ENCODE peak calls at places on chromosomes 4 and X, in six cellular contexts. F is PC-3, M is GM23248, Q is GM23338, G is HCT116, K is MM.1S. T is an unnamed sample. For H3K27me3, the result is how much of the 10 kb centered on the place peaks cover.

GRCh38 chrX:18674417-18674787 is 2.5 kb upstream of the RS1 start:
- DNase-seq in M (no peak), G (no peak), K (no peak), F (no peak), Q (peak), T (peak)

GRCh38 chr4:183936574-183937335 is 31.6 kb downstream of the STOX2 start:
- DNase-seq in K (no peak), F (no peak), M (no peak), G (no peak), Q (no peak), T (no peak)

GRCh38 chr4:190018201-190018920 is 8.7 kb downstream of the FRG2 start:
- DNase-seq in M (no peak), G (no peak), Q (peak), F (no peak), K (no peak), T (no peak)

GRCh38 chr4:87843936-87844335 is 11.2 kb downstream of the MEPE start:
- DNase-seq in G (no peak), M (peak), K (peak), F (peak), Q (no peak), T (no peak)

GRCh38 chr4:127124919-127125318 is 507.8 kb upstream of the INTU start:
- DNase-seq in K (no peak), M (peak), Q (peak), F (peak), G (no peak), T (no peak)

GRCh38 chrX:40468033-40468979 is 112.5 kb upstream of the ATP6AP2 start:
- DNase-seq in F (peak), G (peak), K (peak), M (peak), Q (peak), T (peak)

GRCh38 chrX:110021180-110022022 is 18.5 kb downstream of the TMEM164 start:
- DNase-seq in F (no peak), Q (no peak), G (no peak), M (peak), K (no peak), T (no peak)

GRCh38 chrX:50697691-50698090 is 116.3 kb downstream of the SHROOM4 start:
- DNase-seq in G (no peak), M (peak), Q (peak), F (peak), K (no peak), T (no peak)

GRCh38 chrX:9700555-9700954 is 65.1 kb downstream of the GPR143 start:
- DNase-seq in K (no peak), Q (peak), F (no peak), M (no peak), G (no peak), T (no peak)

GRCh38 chr4:133812236-133812635 is 389.4 kb downstream of the PABPC4L start:
- DNase-seq in M (no peak), K (no peak), Q (no peak), G (no peak), F (no peak), T (no peak)

GRCh38 chrX:9339603-9340569 is 125.0 kb upstream of the TBL1X start:
- DNase-seq in Q (no peak), M (peak), G (no peak), F (no peak), K (peak), T (no peak)

GRCh38 chr4:83231620-83232056 is 53.0 kb downstream of the COQ2 start:
- DNase-seq in M (peak), K (peak), Q (no peak), F (peak), G (no peak), T (no peak)

GRCh38 chr4:70559216-70559830 is 32.7 kb upstream of the AMBN start:
- DNase-seq in K (peak), F (peak), M (peak), Q (peak), G (peak), T (peak)

GRCh38 chr4:147735413-147736301 is 3.8 kb downstream of the ARHGAP10 start:
- DNase-seq in Q (no peak), G (no peak), K (peak), F (peak), M (peak), T (no peak)

GRCh38 chr4:1839306-1839705 is 16.6 kb downstream of the LETM1 start:
- DNase-seq in G (no peak), M (no peak), F (no peak), Q (no peak), K (no peak), T (no peak)

GRCh38 chr4:161577604-161578301 is 586.0 kb downstream of the FSTL5 start:
- DNase-seq in K (no peak), M (peak), G (no peak), Q (no peak), F (peak), T (no peak)

GRCh38 chr4:152149734-152150133 is 386.2 kb downstream of the FBXW7 start:
- DNase-seq in M (no peak), K (no peak), F (no peak), G (no peak), Q (no peak), T (no peak)
- H3K27ac ChIP-seq in M (no peak), K (no peak), F (no peak), G (no peak), Q (no peak), T (no peak)

DNA sequence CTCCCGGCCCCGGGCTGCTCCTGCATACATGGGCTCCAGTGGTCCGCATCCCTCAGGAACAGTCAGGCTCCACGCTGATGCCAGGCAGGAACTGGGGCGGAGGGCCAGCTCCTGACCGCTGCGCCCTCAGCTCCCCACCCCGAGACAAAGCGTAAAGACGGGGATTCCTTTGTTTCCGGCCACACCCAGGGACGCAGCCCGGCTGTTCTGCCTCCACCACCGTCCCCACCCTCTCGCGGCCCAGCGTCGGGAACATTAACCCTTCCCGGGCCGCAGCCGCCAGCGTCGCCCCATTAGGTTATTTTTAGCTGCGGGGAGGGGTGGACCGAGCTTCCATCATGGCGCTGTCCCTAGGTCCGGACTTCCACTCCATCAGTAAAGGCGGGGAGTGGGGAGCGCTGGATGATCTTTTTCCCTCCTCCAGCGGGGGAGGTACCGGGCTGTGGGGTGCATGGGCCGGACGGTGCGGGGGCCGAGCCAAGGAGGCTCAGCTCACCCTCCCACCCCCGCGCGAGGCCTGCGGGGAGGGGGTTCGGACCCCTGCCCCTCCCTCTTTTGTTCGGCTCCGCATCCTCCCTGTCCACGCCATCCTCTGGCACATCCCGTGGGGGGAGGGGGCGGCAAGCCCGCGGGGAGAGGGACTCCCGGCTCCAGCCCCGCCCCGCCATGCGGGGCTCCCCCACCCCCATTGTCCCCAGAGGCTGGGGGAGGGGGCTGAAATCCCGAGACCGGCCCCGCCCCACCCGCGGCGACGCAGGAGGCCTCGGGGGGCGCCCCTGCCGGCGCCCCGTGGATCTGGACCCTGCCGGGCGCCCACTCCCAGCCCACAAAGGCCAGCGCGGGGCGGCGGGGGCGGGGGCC is 5.3 kb downstream of the CRMP1 start:
- DNase-seq in K (no peak), F (no peak), M (no peak), Q (peak), G (no peak), T (peak)
- H3K27me3 ChIP-seq in K (under half), F (under half), M (half or more), Q (under half), G (under half), T (under half)

GRCh38 chr4:8330821-8331566 is 61.4 kb downstream of the HTRA3 start:
- DNase-seq in G (no peak), K (no peak), M (peak), F (no peak), Q (no peak), T (no peak)
- TF ChIP-seq EZH2phosphoT487 in G (no peak), K (no peak), M (no peak), F (no peak), Q (no peak), T (no peak)

DNA sequence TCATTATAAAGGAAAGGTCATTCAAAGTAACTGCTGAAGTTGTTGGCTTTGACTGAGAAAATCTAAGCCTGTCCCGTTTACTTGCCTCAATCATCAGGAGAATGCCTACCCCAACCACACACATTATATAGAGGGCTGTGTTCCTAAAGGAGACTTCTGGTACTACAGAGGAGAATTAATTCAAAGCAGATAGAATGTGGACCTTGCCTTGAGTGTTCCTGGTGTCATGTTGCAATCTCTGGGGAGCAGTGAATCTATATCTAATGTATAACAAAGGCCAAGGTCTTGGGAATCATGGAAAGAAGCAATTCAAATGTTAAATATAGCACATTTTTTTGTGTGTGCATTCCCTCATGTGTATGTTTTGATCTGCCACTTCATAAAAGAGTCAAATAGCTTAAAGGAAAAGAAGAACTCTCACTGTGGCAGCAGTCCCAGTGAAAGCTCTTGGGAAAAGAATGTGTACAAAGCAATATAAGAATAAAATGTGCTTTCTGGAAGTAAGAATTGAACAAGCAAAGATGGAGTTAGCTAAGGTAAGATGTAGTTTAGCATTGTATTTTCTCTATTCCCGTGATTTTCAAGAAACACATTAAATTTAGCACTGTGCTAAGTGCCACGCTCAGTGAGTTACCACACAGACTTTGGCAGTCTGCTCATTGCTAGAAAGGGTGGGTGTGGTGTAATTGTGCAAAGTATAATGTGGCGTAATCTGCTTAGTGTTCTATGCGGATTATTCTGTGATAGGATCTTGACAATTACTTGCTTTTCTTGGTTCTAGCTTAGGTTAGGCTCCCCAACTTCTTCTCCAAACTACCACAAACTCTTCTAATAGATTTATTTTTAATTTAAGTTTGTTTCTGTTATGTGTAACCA is 13.7 kb downstream of the ADH6 start:
- DNase-seq in Q (peak), M (peak), G (no peak), K (no peak), F (no peak), T (peak)
- H3K27ac ChIP-seq in Q (no peak), M (peak), G (no peak), K (no peak), F (no peak), T (no peak)

GRCh38 chr4:113028074-113028473 is 21.4 kb upstream of the ANK2 start:
- DNase-seq in M (no peak), G (no peak), K (no peak), F (no peak), Q (no peak), T (no peak)
- H3K27me3 ChIP-seq in M (under half), G (under half), K (under half), F (under half), Q (under half), T (under half)

DNA sequence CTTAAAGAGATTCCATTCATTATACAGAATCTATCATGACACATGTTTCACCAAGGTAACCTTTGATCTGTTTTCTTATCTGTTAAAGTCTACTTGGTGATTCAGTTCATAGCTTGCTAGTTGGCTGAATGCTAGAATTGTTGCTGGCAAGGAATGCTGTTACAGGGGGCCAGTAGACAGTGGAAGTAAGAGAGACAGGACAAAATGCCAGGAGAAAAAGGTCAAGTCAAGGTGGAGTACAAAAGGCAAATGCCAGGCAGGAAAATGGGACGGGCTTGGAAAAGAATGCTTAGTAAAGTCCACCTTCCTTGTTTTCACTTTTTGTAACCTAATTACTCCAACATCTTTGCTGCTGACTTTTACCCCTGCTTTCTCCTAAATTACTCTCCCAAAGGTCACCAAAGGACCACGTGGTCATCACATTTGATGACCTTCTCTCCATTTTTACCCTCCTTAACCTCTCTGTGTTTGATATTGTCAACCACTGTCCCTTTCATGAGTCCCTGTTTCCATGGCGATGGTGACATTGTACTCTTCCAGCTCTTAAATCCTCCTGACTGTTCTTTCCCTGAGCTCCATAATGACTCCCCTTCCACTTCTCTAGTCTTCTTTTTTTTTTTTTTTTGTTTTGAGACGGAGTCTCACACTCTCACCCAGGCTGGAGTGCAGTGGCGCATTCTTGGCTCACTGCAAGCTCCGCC is 24.5 kb upstream of the TAPT1 start:
- DNase-seq in K (no peak), Q (peak), M (no peak), F (peak), G (no peak), T (peak)
- TF ChIP-seq EZH2phosphoT487 in K (no peak), Q (no peak), M (no peak), F (no peak), G (no peak), T (no peak)

T was measured in neural progenitor cell.